ENCODE peak calls at places on chromosomes 4 and X, in seven cellular contexts. L is tibial nerve, Y is pancreas, I is BJ, R is lower lobe of right lung, H is H9, E is esophagus muscularis mucosa. G is an unnamed sample.

GRCh38 chr4:185890196-185890595 is 78.2 kb upstream of the SORBS2 start:
- DNase-seq in L (no peak), Y (no peak), I (no peak), R (no peak), H (no peak), E (no peak), G (no peak)

GRCh38 chr4:72031868-72032619 is at the start of gene NPFFR2:
- DNase-seq in L (no peak), Y (peak; percentile 16), I (no peak), R (peak; percentile 48), H (peak; percentile 82), E (no peak), G (peak; percentile 13)

GRCh38 chrX:11648705-11649519 is 16.8 kb downstream of the ARHGAP6 start:
- DNase-seq in L (no peak), Y (no peak), I (no peak), R (no peak), H (no peak), E (no peak), G (no peak)

GRCh38 chr4:83589283-83589682 is 53.4 kb downstream of the GPAT3 start:
- DNase-seq in L (no peak), Y (no peak), I (no peak), R (no peak), H (no peak), E (no peak), G (no peak)

GRCh38 chrX:19888419-19888879 is 1.0 kb upstream of the SH3KBP1 start:
- DNase-seq in L (no peak), Y (no peak), I (peak; percentile 30), R (no peak), H (no peak), E (no peak), G (peak; percentile 52)

GRCh38 chr4:40721730-40722171 is 28.0 kb upstream of the NSUN7 start:
- DNase-seq in L (no peak), Y (no peak), I (no peak), R (no peak), H (no peak), E (no peak), G (no peak)

GRCh38 chrX:11704725-11705495 is 39.2 kb upstream of the ARHGAP6 start:
- DNase-seq in L (no peak), Y (no peak), I (no peak), R (no peak), H (peak; percentile 34), E (no peak), G (no peak)

GRCh38 chrX:71532753-71533425 is at the start of gene OGT:
- DNase-seq in L (peak; percentile 92), Y (peak; percentile 94), I (peak; percentile 75), R (peak; percentile 96), H (peak; percentile 95), E (peak; percentile 98), G (peak; percentile 68)

GRCh38 chr4:105145913-105146285 is 777 bp upstream of the TET2 start:
- DNase-seq in L (no peak), Y (no peak), I (no peak), R (peak; percentile 64), H (peak; percentile 56), E (no peak), G (no peak)

GRCh38 chr4:71029504-71029903 is 36.1 kb downstream of the DCK start:
- DNase-seq in L (no peak), Y (no peak), I (no peak), R (no peak), H (no peak), E (no peak), G (no peak)

GRCh38 chr4:114780205-114780604 is 181.6 kb downstream of the UGT8 start:
- DNase-seq in L (no peak), Y (no peak), I (no peak), R (no peak), H (peak; percentile 39), E (no peak), G (no peak)

GRCh38 chrX:285076-285677 is 4.0 kb downstream of the PLCXD1 start:
- DNase-seq in L (no peak), Y (no peak), I (no peak), R (peak; percentile 7), H (no peak), E (no peak), G (no peak)

GRCh38 chr4:114043116-114043515 is 63.7 kb upstream of the ARSJ start:
- DNase-seq in L (no peak), Y (no peak), I (no peak), R (no peak), H (no peak), E (no peak), G (no peak)

GRCh38 chrX:116436358-116436816 is at the start of gene SLC6A14:
- DNase-seq in L (no peak), Y (peak; percentile 10), I (no peak), R (peak; percentile 63), H (peak; percentile 29), E (no peak), G (no peak)

GRCh38 chr4:151484396-151485102 is 75.6 kb downstream of the FHIP1A start:
- DNase-seq in L (no peak), Y (no peak), I (peak; percentile 62), R (no peak), H (peak; percentile 61), E (no peak), G (no peak)

GRCh38 chr4:7767526-7767925 is 172.1 kb downstream of the AFAP1 start:
- DNase-seq in L (no peak), Y (no peak), I (no peak), R (peak; percentile 14), H (no peak), E (no peak), G (no peak)

GRCh38 chrX:15146515-15146914 is 123.4 kb downstream of the ASB9 start:
- DNase-seq in L (no peak), Y (peak; percentile 18), I (no peak), R (peak; percentile 38), H (peak; percentile 35), E (no peak), G (no peak)
- TF ChIP-seq CTCF in L (peak; percentile 15), Y (peak; percentile 12), I (peak; percentile 39), R (peak; percentile 32), H (peak; percentile 72), E (peak; percentile 26), G (no peak)

DNA sequence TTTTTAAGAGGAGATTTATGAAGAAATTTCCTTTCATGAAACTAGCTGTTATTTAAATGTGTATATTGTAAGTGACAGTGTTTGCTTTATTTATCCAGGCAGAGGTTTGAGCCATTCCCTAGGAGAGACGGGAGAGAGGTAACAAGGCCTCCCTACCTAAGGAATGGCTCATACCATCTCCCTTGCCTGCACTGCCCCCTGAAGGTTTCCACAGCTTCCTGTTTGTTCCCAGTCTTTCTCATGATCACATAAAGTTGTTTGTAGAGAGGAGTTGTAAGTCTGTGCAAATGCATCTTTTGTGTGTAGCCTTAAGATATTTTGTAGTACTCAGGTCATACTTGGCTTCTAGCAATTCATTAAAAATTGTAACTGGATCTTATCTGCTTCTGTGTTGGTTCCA is 1504.5 kb upstream of the PCDH10 start:
- DNase-seq in L (no peak), Y (no peak), I (no peak), R (no peak), H (peak; percentile 76), E (no peak), G (no peak)
- TF ChIP-seq CTCF in L (no peak), Y (no peak), I (peak; percentile 29), R (no peak), H (peak; percentile 84), E (peak; percentile 29), G (no peak)

GRCh38 chrX:49627030-49627777 is 28.4 kb downstream of the GAGE1 start:
- DNase-seq in L (no peak), Y (peak; percentile 16), I (no peak), R (no peak), H (peak; percentile 65), E (no peak), G (peak; percentile 39)
- TF ChIP-seq CTCF in L (no peak), Y (no peak), I (no peak), R (no peak), H (peak; percentile 49), E (no peak), G (no peak)

GRCh38 chr4:164770051-164770724 is 16.3 kb downstream of the SMIM31 start:
- DNase-seq in L (no peak), Y (no peak), I (no peak), R (no peak), H (no peak), E (no peak), G (no peak)

GRCh38 chr4:164772076-164772475 is 18.1 kb downstream of the SMIM31 start:
- DNase-seq in L (no peak), Y (no peak), I (no peak), R (no peak), H (peak; percentile 28), E (no peak), G (no peak)

GRCh38 chr4:164771088-164771487 is 17.2 kb downstream of the SMIM31 start:
- DNase-seq in L (no peak), Y (no peak), I (no peak), R (no peak), H (no peak), E (no peak), G (no peak)

GRCh38 chr4:164765096-164765495 is 11.2 kb downstream of the SMIM31 start:
- DNase-seq in L (no peak), Y (no peak), I (no peak), R (no peak), H (no peak), E (no peak), G (no peak)

DNA sequence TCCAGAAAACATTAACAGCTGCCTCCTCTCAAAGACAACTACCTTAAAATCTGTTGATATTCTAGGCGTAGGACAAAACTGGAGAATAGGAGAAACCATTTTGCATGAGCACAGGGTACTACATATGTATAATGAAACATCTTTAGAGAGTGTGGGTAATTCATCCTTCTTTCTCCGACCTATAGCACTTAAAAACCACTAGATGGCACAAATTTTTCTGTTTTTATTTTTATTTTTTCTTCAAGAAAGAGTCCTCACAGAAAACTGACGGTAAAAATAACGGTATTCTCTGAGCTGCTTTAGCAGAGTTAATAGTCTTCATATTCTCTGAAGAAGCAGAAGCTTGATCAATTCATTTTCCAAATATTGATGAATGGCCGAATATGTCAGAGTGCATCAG is 14.6 kb downstream of the SMIM31 start:
- DNase-seq in L (no peak), Y (no peak), I (no peak), R (no peak), H (no peak), E (no peak), G (no peak)
- TF ChIP-seq CTCF in L (peak; percentile 9), Y (peak; percentile 19), I (peak; percentile 44), R (peak; percentile 15), H (peak; percentile 76), E (peak; percentile 19), G (no peak)

GRCh38 chr4:103204114-103204513 is 6.0 kb upstream of the CENPE start:
- DNase-seq in L (no peak), Y (no peak), I (no peak), R (no peak), H (no peak), E (no peak), G (no peak)
- TF ChIP-seq CTCF in L (no peak), Y (no peak), I (no peak), R (no peak), H (peak; percentile 63), E (no peak), G (no peak)

GRCh38 chrX:132015875-132016274 is 7.2 kb upstream of the STK26 start:
- DNase-seq in L (no peak), Y (no peak), I (no peak), R (no peak), H (no peak), E (no peak), G (no peak)
- TF ChIP-seq CTCF in L (no peak), Y (no peak), I (no peak), R (no peak), H (no peak), E (no peak), G (no peak)

GRCh38 chr4:189090174-189090814 is 850.4 kb upstream of the FRG1 start:
- DNase-seq in L (no peak), Y (no peak), I (no peak), R (no peak), H (peak; percentile 57), E (no peak), G (no peak)
- TF ChIP-seq CTCF in L (no peak), Y (peak; percentile 25), I (peak; percentile 44), R (peak; percentile 22), H (peak; percentile 83), E (peak; percentile 30), G (no peak)

G was measured in GM13976.